ENCODE peak calls at places on chromosomes 11 and 22, in ten cellular contexts. One of them, this sample, is unnamed.

GRCh38 chr11:73478737-73479347 is 102.6 kb downstream of the RELT start:
- DNase-seq in T-cell: no peak
- DNase-seq in C1 segment of cervical spinal cord: no peak
- DNase-seq in GM23248: peak
- DNase-seq in activated T-helper 1 cell treated with anti-CD3 and anti-CD28 coated beads, Interleukin-12 subunit alpha, Interleukin-12 subunit beta, Interleukin-2, Interleukin-4 antibody, amounts not matched to agents 30 ng/mL and 10 ng/mL and 1 ng/mL, durations not matched to agents 14 hours and 24 hours and 36 hours: no peak
- DNase-seq in naive thymus-derived CD8-positive, alpha-beta T cell: no peak
- DNase-seq in non-pigmented ciliary epithelial cell: no peak
- DNase-seq in psoas muscle: no peak
- DNase-seq in heart right ventricle: no peak
- DNase-seq in NCI-H187 treated with DMSO at 0.1 percent for 48 hours: no peak
- DNase-seq in this sample: no peak

GRCh38 chr11:23314162-23314561 is 453.9 kb upstream of the CCDC179 start:
- DNase-seq in T-cell: no peak
- DNase-seq in C1 segment of cervical spinal cord: no peak
- DNase-seq in GM23248: no peak
- DNase-seq in activated T-helper 1 cell treated with anti-CD3 and anti-CD28 coated beads, Interleukin-12 subunit alpha, Interleukin-12 subunit beta, Interleukin-2, Interleukin-4 antibody, amounts not matched to agents 30 ng/mL and 10 ng/mL and 1 ng/mL, durations not matched to agents 14 hours and 24 hours and 36 hours: no peak
- DNase-seq in naive thymus-derived CD8-positive, alpha-beta T cell: no peak
- DNase-seq in non-pigmented ciliary epithelial cell: no peak
- DNase-seq in psoas muscle: no peak
- DNase-seq in heart right ventricle: no peak
- DNase-seq in NCI-H187 treated with DMSO at 0.1 percent for 48 hours: no peak
- DNase-seq in this sample: no peak

GRCh38 chr11:19201737-19202605 is at the start of gene CSRP3:
- DNase-seq in T-cell: no peak
- DNase-seq in C1 segment of cervical spinal cord: no peak
- DNase-seq in GM23248: peak
- DNase-seq in activated T-helper 1 cell treated with anti-CD3 and anti-CD28 coated beads, Interleukin-12 subunit alpha, Interleukin-12 subunit beta, Interleukin-2, Interleukin-4 antibody, amounts not matched to agents 30 ng/mL and 10 ng/mL and 1 ng/mL, durations not matched to agents 14 hours and 24 hours and 36 hours: no peak
- DNase-seq in naive thymus-derived CD8-positive, alpha-beta T cell: no peak
- DNase-seq in non-pigmented ciliary epithelial cell: no peak
- DNase-seq in psoas muscle: peak
- DNase-seq in heart right ventricle: peak
- DNase-seq in NCI-H187 treated with DMSO at 0.1 percent for 48 hours: no peak
- DNase-seq in this sample: no peak

GRCh38 chr11:94000641-94001040 is 20.5 kb upstream of the HEPHL1 start:
- DNase-seq in T-cell: no peak
- DNase-seq in C1 segment of cervical spinal cord: no peak
- DNase-seq in GM23248: peak
- DNase-seq in activated T-helper 1 cell treated with anti-CD3 and anti-CD28 coated beads, Interleukin-12 subunit alpha, Interleukin-12 subunit beta, Interleukin-2, Interleukin-4 antibody, amounts not matched to agents 30 ng/mL and 10 ng/mL and 1 ng/mL, durations not matched to agents 14 hours and 24 hours and 36 hours: no peak
- DNase-seq in naive thymus-derived CD8-positive, alpha-beta T cell: no peak
- DNase-seq in non-pigmented ciliary epithelial cell: no peak
- DNase-seq in psoas muscle: no peak
- DNase-seq in heart right ventricle: no peak
- DNase-seq in NCI-H187 treated with DMSO at 0.1 percent for 48 hours: no peak
- DNase-seq in this sample: no peak

GRCh38 chr11:109867784-109868183 is 225.4 kb upstream of the ZC3H12C start:
- DNase-seq in T-cell: no peak
- DNase-seq in C1 segment of cervical spinal cord: no peak
- DNase-seq in GM23248: no peak
- DNase-seq in activated T-helper 1 cell treated with anti-CD3 and anti-CD28 coated beads, Interleukin-12 subunit alpha, Interleukin-12 subunit beta, Interleukin-2, Interleukin-4 antibody, amounts not matched to agents 30 ng/mL and 10 ng/mL and 1 ng/mL, durations not matched to agents 14 hours and 24 hours and 36 hours: no peak
- DNase-seq in naive thymus-derived CD8-positive, alpha-beta T cell: no peak
- DNase-seq in non-pigmented ciliary epithelial cell: no peak
- DNase-seq in psoas muscle: no peak
- DNase-seq in heart right ventricle: no peak
- DNase-seq in NCI-H187 treated with DMSO at 0.1 percent for 48 hours: no peak
- DNase-seq in this sample: no peak

GRCh38 chr11:45414082-45414481 is 127.9 kb upstream of the SYT13 start:
- DNase-seq in T-cell: no peak
- DNase-seq in C1 segment of cervical spinal cord: no peak
- DNase-seq in GM23248: no peak
- DNase-seq in activated T-helper 1 cell treated with anti-CD3 and anti-CD28 coated beads, Interleukin-12 subunit alpha, Interleukin-12 subunit beta, Interleukin-2, Interleukin-4 antibody, amounts not matched to agents 30 ng/mL and 10 ng/mL and 1 ng/mL, durations not matched to agents 14 hours and 24 hours and 36 hours: no peak
- DNase-seq in naive thymus-derived CD8-positive, alpha-beta T cell: no peak
- DNase-seq in non-pigmented ciliary epithelial cell: no peak
- DNase-seq in psoas muscle: no peak
- DNase-seq in heart right ventricle: no peak
- DNase-seq in NCI-H187 treated with DMSO at 0.1 percent for 48 hours: no peak
- DNase-seq in this sample: no peak

GRCh38 chr11:134164490-134165370 is 59.0 kb downstream of the NCAPD3 start:
- DNase-seq in T-cell: no peak
- DNase-seq in C1 segment of cervical spinal cord: no peak
- DNase-seq in GM23248: no peak
- DNase-seq in activated T-helper 1 cell treated with anti-CD3 and anti-CD28 coated beads, Interleukin-12 subunit alpha, Interleukin-12 subunit beta, Interleukin-2, Interleukin-4 antibody, amounts not matched to agents 30 ng/mL and 10 ng/mL and 1 ng/mL, durations not matched to agents 14 hours and 24 hours and 36 hours: no peak
- DNase-seq in naive thymus-derived CD8-positive, alpha-beta T cell: no peak
- DNase-seq in non-pigmented ciliary epithelial cell: no peak
- DNase-seq in psoas muscle: no peak
- DNase-seq in heart right ventricle: no peak
- DNase-seq in NCI-H187 treated with DMSO at 0.1 percent for 48 hours: no peak
- DNase-seq in this sample: no peak

GRCh38 chr22:31715157-31715778 is 34.7 kb downstream of the PRR14L start:
- DNase-seq in T-cell: no peak
- DNase-seq in C1 segment of cervical spinal cord: no peak
- DNase-seq in GM23248: no peak
- DNase-seq in activated T-helper 1 cell treated with anti-CD3 and anti-CD28 coated beads, Interleukin-12 subunit alpha, Interleukin-12 subunit beta, Interleukin-2, Interleukin-4 antibody, amounts not matched to agents 30 ng/mL and 10 ng/mL and 1 ng/mL, durations not matched to agents 14 hours and 24 hours and 36 hours: no peak
- DNase-seq in naive thymus-derived CD8-positive, alpha-beta T cell: no peak
- DNase-seq in non-pigmented ciliary epithelial cell: no peak
- DNase-seq in psoas muscle: no peak
- DNase-seq in heart right ventricle: no peak
- DNase-seq in NCI-H187 treated with DMSO at 0.1 percent for 48 hours: no peak
- DNase-seq in this sample: no peak

GRCh38 chr22:43776081-43776670 is 35.9 kb downstream of the EFCAB6 start:
- DNase-seq in T-cell: no peak
- DNase-seq in C1 segment of cervical spinal cord: no peak
- DNase-seq in GM23248: no peak
- DNase-seq in activated T-helper 1 cell treated with anti-CD3 and anti-CD28 coated beads, Interleukin-12 subunit alpha, Interleukin-12 subunit beta, Interleukin-2, Interleukin-4 antibody, amounts not matched to agents 30 ng/mL and 10 ng/mL and 1 ng/mL, durations not matched to agents 14 hours and 24 hours and 36 hours: no peak
- DNase-seq in naive thymus-derived CD8-positive, alpha-beta T cell: no peak
- DNase-seq in non-pigmented ciliary epithelial cell: no peak
- DNase-seq in psoas muscle: no peak
- DNase-seq in heart right ventricle: no peak
- DNase-seq in NCI-H187 treated with DMSO at 0.1 percent for 48 hours: no peak
- DNase-seq in this sample: no peak

GRCh38 chr11:48103621-48104561 is 112.7 kb upstream of the OR4B1 start:
- DNase-seq in T-cell: no peak
- DNase-seq in C1 segment of cervical spinal cord: no peak
- DNase-seq in GM23248: peak
- DNase-seq in activated T-helper 1 cell treated with anti-CD3 and anti-CD28 coated beads, Interleukin-12 subunit alpha, Interleukin-12 subunit beta, Interleukin-2, Interleukin-4 antibody, amounts not matched to agents 30 ng/mL and 10 ng/mL and 1 ng/mL, durations not matched to agents 14 hours and 24 hours and 36 hours: no peak
- DNase-seq in naive thymus-derived CD8-positive, alpha-beta T cell: no peak
- DNase-seq in non-pigmented ciliary epithelial cell: no peak
- DNase-seq in psoas muscle: no peak
- DNase-seq in heart right ventricle: no peak
- DNase-seq in NCI-H187 treated with DMSO at 0.1 percent for 48 hours: no peak
- DNase-seq in this sample: no peak

GRCh38 chr11:77287615-77288273 is 13.7 kb downstream of the GDPD4 start:
- DNase-seq in T-cell: no peak
- DNase-seq in C1 segment of cervical spinal cord: no peak
- DNase-seq in GM23248: peak
- DNase-seq in activated T-helper 1 cell treated with anti-CD3 and anti-CD28 coated beads, Interleukin-12 subunit alpha, Interleukin-12 subunit beta, Interleukin-2, Interleukin-4 antibody, amounts not matched to agents 30 ng/mL and 10 ng/mL and 1 ng/mL, durations not matched to agents 14 hours and 24 hours and 36 hours: no peak
- DNase-seq in naive thymus-derived CD8-positive, alpha-beta T cell: no peak
- DNase-seq in non-pigmented ciliary epithelial cell: peak
- DNase-seq in psoas muscle: no peak
- DNase-seq in heart right ventricle: no peak
- DNase-seq in NCI-H187 treated with DMSO at 0.1 percent for 48 hours: no peak
- DNase-seq in this sample: peak

GRCh38 chr22:40410272-40410671 is 39.9 kb downstream of the SGSM3 start:
- DNase-seq in T-cell: no peak
- DNase-seq in C1 segment of cervical spinal cord: no peak
- DNase-seq in GM23248: peak
- DNase-seq in activated T-helper 1 cell treated with anti-CD3 and anti-CD28 coated beads, Interleukin-12 subunit alpha, Interleukin-12 subunit beta, Interleukin-2, Interleukin-4 antibody, amounts not matched to agents 30 ng/mL and 10 ng/mL and 1 ng/mL, durations not matched to agents 14 hours and 24 hours and 36 hours: no peak
- DNase-seq in naive thymus-derived CD8-positive, alpha-beta T cell: no peak
- DNase-seq in non-pigmented ciliary epithelial cell: no peak
- DNase-seq in psoas muscle: no peak
- DNase-seq in heart right ventricle: no peak
- DNase-seq in NCI-H187 treated with DMSO at 0.1 percent for 48 hours: no peak
- DNase-seq in this sample: peak

GRCh38 chr11:131767421-131767820 is 397.0 kb downstream of the NTM start:
- DNase-seq in T-cell: no peak
- DNase-seq in C1 segment of cervical spinal cord: no peak
- DNase-seq in GM23248: peak
- DNase-seq in activated T-helper 1 cell treated with anti-CD3 and anti-CD28 coated beads, Interleukin-12 subunit alpha, Interleukin-12 subunit beta, Interleukin-2, Interleukin-4 antibody, amounts not matched to agents 30 ng/mL and 10 ng/mL and 1 ng/mL, durations not matched to agents 14 hours and 24 hours and 36 hours: no peak
- DNase-seq in naive thymus-derived CD8-positive, alpha-beta T cell: no peak
- DNase-seq in non-pigmented ciliary epithelial cell: no peak
- DNase-seq in psoas muscle: no peak
- DNase-seq in heart right ventricle: no peak
- DNase-seq in NCI-H187 treated with DMSO at 0.1 percent for 48 hours: no peak
- DNase-seq in this sample: no peak

This sample was measured in SJSA1.